ENCODE peak calls at places on chromosome 5, in seven cellular contexts. I is stomach, R is GM23338, J is upper lobe of left lung, E is breast epithelium, C is H1, M is Panc1. V is an unnamed sample.

GRCh38 chr5:132260051-132260450 is 2.6 kb downstream of the PDLIM4 start:
- DNase-seq in I (no peak), R (no peak), J (peak; percentile 21), E (no peak), C (peak; percentile 13), M (no peak), V (no peak)

GRCh38 chr5:91119941-91120850 is 262.9 kb downstream of the ARRDC3 start:
- DNase-seq in I (no peak), R (no peak), J (no peak), E (no peak), C (no peak), M (no peak), V (peak; percentile 82)

GRCh38 chr5:157651623-157652376 is 438 bp downstream of the SOX30 start:
- DNase-seq in I (peak; percentile 73), R (peak; percentile 91), J (peak; percentile 84), E (peak; percentile 66), C (peak; percentile 55), M (no peak), V (peak; percentile 79)

GRCh38 chr5:157540707-157541451 is 34.7 kb downstream of the ADAM19 start:
- DNase-seq in I (peak; percentile 39), R (no peak), J (peak; percentile 69), E (no peak), C (no peak), M (no peak), V (peak; percentile 82)

GRCh38 chr5:140603739-140604138 is 29.2 kb downstream of the CD14 start:
- DNase-seq in I (no peak), R (no peak), J (no peak), E (no peak), C (no peak), M (no peak), V (no peak)

GRCh38 chr5:172816887-172817418 is 17.1 kb upstream of the ERGIC1 start:
- DNase-seq in I (no peak), R (no peak), J (no peak), E (no peak), C (no peak), M (no peak), V (no peak)

GRCh38 chr5:65722575-65723424 is 795 bp downstream of the NLN start:
- DNase-seq in I (no peak), R (peak; percentile 74), J (no peak), E (no peak), C (peak; percentile 52), M (peak; percentile 59), V (no peak)

GRCh38 chr5:76175051-76175666 is 92.0 kb downstream of the SV2C start:
- DNase-seq in I (peak; percentile 72), R (peak; percentile 79), J (peak; percentile 50), E (no peak), C (peak; percentile 71), M (peak; percentile 46), V (no peak)

GRCh38 chr5:119478781-119479180 is 26.5 kb downstream of the HSD17B4 start:
- DNase-seq in I (no peak), R (no peak), J (no peak), E (no peak), C (no peak), M (no peak), V (no peak)

GRCh38 chr5:119411291-119411934 is 40.9 kb upstream of the HSD17B4 start:
- DNase-seq in I (no peak), R (no peak), J (no peak), E (no peak), C (no peak), M (no peak), V (no peak)

GRCh38 chr5:110032386-110032785 is 342.7 kb downstream of the MAN2A1 start:
- DNase-seq in I (no peak), R (no peak), J (no peak), E (no peak), C (no peak), M (no peak), V (no peak)

GRCh38 chr5:83149671-83150070 is 72.3 kb downstream of the XRCC4 start:
- DNase-seq in I (no peak), R (no peak), J (no peak), E (no peak), C (no peak), M (no peak), V (no peak)

GRCh38 chr5:137279631-137280236 is 219.4 kb downstream of the SPOCK1 start:
- DNase-seq in I (no peak), R (no peak), J (no peak), E (no peak), C (no peak), M (no peak), V (no peak)

GRCh38 chr5:603081-603998 is 8.8 kb upstream of the CEP72 start:
- DNase-seq in I (peak; percentile 21), R (no peak), J (peak; percentile 8), E (no peak), C (no peak), M (no peak), V (peak; percentile 62)

GRCh38 chr5:32539981-32540380 is 45.4 kb upstream of the SUB1 start:
- DNase-seq in I (no peak), R (no peak), J (no peak), E (no peak), C (no peak), M (no peak), V (no peak)

GRCh38 chr5:119059740-119060255 is 11.1 kb upstream of the DMXL1 start:
- DNase-seq in I (no peak), R (no peak), J (no peak), E (no peak), C (peak; percentile 31), M (no peak), V (no peak)

GRCh38 chr5:68409259-68409658 is 193.7 kb downstream of the PIK3R1 start:
- DNase-seq in I (no peak), R (no peak), J (no peak), E (no peak), C (no peak), M (no peak), V (no peak)

GRCh38 chr5:351911-352225 is 30.4 kb downstream of the AHRR start:
- DNase-seq in I (no peak), R (no peak), J (no peak), E (no peak), C (no peak), M (no peak), V (no peak)

GRCh38 chr5:42944989-42945388 is 95.1 kb downstream of the ANXA2R start:
- DNase-seq in I (no peak), R (no peak), J (no peak), E (no peak), C (no peak), M (peak; percentile 80), V (no peak)

DNA sequence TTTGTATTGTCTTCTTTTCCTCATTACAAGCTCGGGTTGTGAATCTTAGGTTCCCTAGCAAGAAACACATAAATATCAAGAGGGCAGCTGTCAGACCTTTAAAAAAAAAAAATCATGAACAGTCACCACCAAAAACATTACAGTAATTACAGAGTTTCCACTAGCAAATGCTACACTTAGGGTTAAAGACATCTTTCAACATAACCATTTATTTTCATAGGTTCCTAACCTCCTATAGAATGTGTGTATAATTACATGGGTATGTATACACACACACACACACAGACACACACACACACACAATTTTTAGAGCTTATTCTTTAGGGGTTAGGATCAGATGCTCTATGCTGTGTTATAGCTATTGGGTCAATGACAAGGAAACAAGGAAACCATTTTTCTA is 50.1 kb downstream of the SEMA6A start:
- DNase-seq in I (no peak), R (no peak), J (no peak), E (no peak), C (no peak), M (no peak), V (no peak)
- TF ChIP-seq POLR2AphosphoS5 in I (no peak), R (no peak), J (no peak), E (no peak), C (no peak), M (no peak), V (no peak)

DNA sequence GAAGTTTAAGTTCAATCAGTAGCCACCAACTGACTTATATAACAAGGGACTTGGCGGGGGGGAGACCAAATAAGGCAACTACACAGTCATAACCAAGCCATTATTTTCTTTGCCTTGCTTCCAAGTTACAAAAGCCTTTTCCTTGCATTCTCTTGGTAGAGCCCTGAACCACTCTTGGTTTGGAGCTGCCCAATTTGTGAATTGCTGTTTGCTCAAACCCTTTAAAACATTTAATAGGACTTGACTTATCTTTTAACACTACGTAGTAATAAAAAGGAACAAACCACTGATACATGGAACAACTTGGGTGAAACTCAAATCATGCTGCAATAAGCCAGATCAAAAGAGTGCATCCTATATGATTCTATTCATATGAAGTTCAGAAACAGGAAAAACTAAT is 31.7 kb upstream of the MSH3 start:
- DNase-seq in I (no peak), R (no peak), J (no peak), E (no peak), C (no peak), M (no peak), V (no peak)
- TF ChIP-seq POLR2AphosphoS5 in I (no peak), R (no peak), J (no peak), E (no peak), C (no peak), M (no peak), V (no peak)

GRCh38 chr5:178545156-178545555 is 45.0 kb downstream of the COL23A1 start:
- DNase-seq in I (no peak), R (no peak), J (no peak), E (no peak), C (no peak), M (no peak), V (peak; percentile 41)

GRCh38 chr5:178546675-178547033 is 43.5 kb downstream of the COL23A1 start:
- DNase-seq in I (no peak), R (no peak), J (no peak), E (no peak), C (no peak), M (no peak), V (peak; percentile 38)

GRCh38 chr5:178545941-178546674 is 44.1 kb downstream of the COL23A1 start:
- DNase-seq in I (no peak), R (no peak), J (no peak), E (no peak), C (no peak), M (no peak), V (peak; percentile 56)

GRCh38 chr5:178542455-178542854 is 47.7 kb downstream of the COL23A1 start:
- DNase-seq in I (no peak), R (no peak), J (no peak), E (no peak), C (no peak), M (no peak), V (no peak)

GRCh38 chr5:178544166-178544834 is 45.9 kb downstream of the COL23A1 start:
- DNase-seq in I (no peak), R (no peak), J (no peak), E (no peak), C (no peak), M (no peak), V (peak; percentile 65)
- TF ChIP-seq POLR2AphosphoS5 in I (no peak), R (no peak), J (no peak), E (no peak), C (no peak), M (no peak), V (no peak)

DNA sequence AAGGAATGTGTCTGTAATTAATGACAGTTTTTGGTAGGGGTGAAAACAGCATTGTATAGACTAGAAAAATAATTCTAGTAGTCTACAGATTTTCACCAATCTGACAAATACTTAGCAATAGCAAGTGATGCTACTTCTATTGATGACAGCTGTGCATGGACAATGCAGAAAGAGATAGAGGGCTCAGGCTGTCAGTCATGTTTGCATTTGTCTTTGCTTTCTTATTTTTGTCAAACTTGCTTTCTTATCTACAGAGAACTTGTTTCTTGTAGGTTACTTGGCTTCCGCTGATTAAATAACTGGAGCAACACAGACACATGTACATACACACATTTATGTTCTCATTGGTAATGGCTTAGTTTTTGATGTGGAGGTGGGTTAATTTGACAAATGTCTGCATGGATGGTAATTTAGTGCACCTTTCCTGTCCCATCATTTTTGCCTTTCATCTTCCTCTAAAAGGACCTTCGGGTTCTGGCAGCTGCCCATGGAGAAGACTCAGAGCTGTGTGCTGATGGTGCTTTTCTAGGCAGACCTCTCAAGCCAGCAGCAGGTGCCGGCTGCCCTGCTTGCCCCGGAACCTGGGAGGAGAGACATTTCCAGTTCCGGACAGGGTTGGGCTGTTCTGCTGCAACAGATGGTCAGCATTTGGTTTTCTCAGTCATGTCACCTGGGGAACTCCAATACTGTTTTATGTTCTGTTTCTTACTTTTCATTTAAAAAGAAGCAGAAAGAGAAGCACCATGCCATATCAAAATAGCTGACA is 28.8 kb downstream of the CAMK4 start:
- DNase-seq in I (no peak), R (no peak), J (no peak), E (no peak), C (no peak), M (no peak), V (no peak)
- TF ChIP-seq POLR2AphosphoS5 in I (no peak), R (no peak), J (no peak), E (no peak), C (no peak), M (no peak), V (no peak)